ENCODE peak calls at places on chromosomes 5 and 9, in six cellular contexts. Z is GM23338, N is PC-3, R is neural progenitor cell, F is GM23248, K is MM.1S. U is an unnamed sample. For H3F3A, the result is how much of the 10 kb centered on the place peaks cover.

GRCh38 chr9:124468061-124468740 is 17.9 kb downstream of the ADGRD2 start:
- DNase-seq in Z (no peak), N (no peak), R (no peak), F (no peak), K (no peak), U (no peak)

GRCh38 chr5:109792613-109793012 is 102.9 kb downstream of the MAN2A1 start:
- DNase-seq in Z (no peak), N (no peak), R (no peak), F (no peak), K (no peak), U (no peak)

GRCh38 chr5:69493235-69493925 is 790 bp downstream of the OCLN start:
- DNase-seq in Z (peak), N (peak), R (peak), F (peak), K (peak), U (peak)

GRCh38 chr5:41935544-41935943 is 10.5 kb downstream of the FBXO4 start:
- DNase-seq in Z (peak), N (no peak), R (peak), F (no peak), K (no peak), U (no peak)

GRCh38 chr5:175873090-175873454 is 1.7 kb downstream of the CPLX2 start:
- DNase-seq in Z (peak), N (no peak), R (peak), F (no peak), K (no peak), U (no peak)

GRCh38 chr5:157564149-157564711 is 11.3 kb downstream of the ADAM19 start:
- DNase-seq in Z (no peak), N (no peak), R (no peak), F (no peak), K (no peak), U (no peak)

GRCh38 chr5:143248391-143248790 is 155.1 kb downstream of the NR3C1 start:
- DNase-seq in Z (no peak), N (no peak), R (no peak), F (no peak), K (no peak), U (no peak)

GRCh38 chr5:79806741-79807140 is 117.1 kb downstream of the CMYA5 start:
- DNase-seq in Z (peak), N (no peak), R (no peak), F (peak), K (no peak), U (no peak)

GRCh38 chr5:101278011-101278687 is 375.1 kb upstream of the ST8SIA4 start:
- DNase-seq in Z (no peak), N (peak), R (no peak), F (peak), K (no peak), U (peak)

GRCh38 chr5:146284016-146284415 is 54.6 kb upstream of the POU4F3 start:
- DNase-seq in Z (no peak), N (peak), R (no peak), F (peak), K (no peak), U (no peak)

GRCh38 chr5:140555747-140556312 is 1.4 kb downstream of the SRA1 start:
- DNase-seq in Z (no peak), N (no peak), R (no peak), F (peak), K (peak), U (no peak)

GRCh38 chr5:160497897-160498296 is 76.2 kb downstream of the PTTG1 start:
- DNase-seq in Z (no peak), N (no peak), R (no peak), F (no peak), K (no peak), U (no peak)

GRCh38 chr5:135140805-135141204 is 106.8 kb upstream of the PITX1 start:
- DNase-seq in Z (no peak), N (peak), R (no peak), F (peak), K (no peak), U (peak)

GRCh38 chr5:118614701-118615475 is 373.5 kb downstream of the DTWD2 start:
- DNase-seq in Z (no peak), N (no peak), R (no peak), F (no peak), K (no peak), U (no peak)

GRCh38 chr5:138583984-138584637 is 8.9 kb upstream of the HSPA9 start:
- DNase-seq in Z (no peak), N (no peak), R (no peak), F (no peak), K (no peak), U (no peak)

GRCh38 chr9:110142868-110143866 is 64.8 kb downstream of the C9orf152 start:
- DNase-seq in Z (peak), N (peak), R (peak), F (no peak), K (peak), U (no peak)

GRCh38 chr5:168602517-168602916 is 23.3 kb upstream of the PANK3 start:
- DNase-seq in Z (no peak), N (no peak), R (no peak), F (no peak), K (no peak), U (no peak)

GRCh38 chr9:96871176-96871575 is 16.9 kb upstream of the ZNF782 start:
- DNase-seq in Z (no peak), N (no peak), R (no peak), F (peak), K (no peak), U (no peak)

GRCh38 chr9:5514608-5515260 is 4.4 kb downstream of the PDCD1LG2 start:
- DNase-seq in Z (no peak), N (no peak), R (no peak), F (no peak), K (no peak), U (no peak)

GRCh38 chr5:115977096-115977495 is 14.8 kb downstream of the LVRN start:
- DNase-seq in Z (no peak), N (no peak), R (no peak), F (no peak), K (peak), U (no peak)

GRCh38 chr9:95505676-95506437 is 10.9 kb downstream of the PTCH1 start:
- DNase-seq in Z (peak), N (peak), R (peak), F (peak), K (peak), U (peak)

GRCh38 chr9:131656356-131657030 is 83.4 kb downstream of the RAPGEF1 start:
- DNase-seq in Z (no peak), N (no peak), R (no peak), F (no peak), K (peak), U (no peak)

GRCh38 chr5:37738057-37738691 is 101.7 kb downstream of the GDNF start:
- DNase-seq in Z (no peak), N (peak), R (no peak), F (peak), K (peak), U (peak)

GRCh38 chr9:113556877-113557593 is 93.5 kb downstream of the RGS3 start:
- DNase-seq in Z (no peak), N (peak), R (no peak), F (peak), K (no peak), U (no peak)

GRCh38 chr5:66633754-66634153 is 37.6 kb downstream of the MAST4 start:
- DNase-seq in Z (peak), N (no peak), R (peak), F (no peak), K (no peak), U (no peak)

GRCh38 chr5:179461576-179461975 is 88.8 kb upstream of the RUFY1 start:
- DNase-seq in Z (no peak), N (no peak), R (no peak), F (no peak), K (no peak), U (no peak)

GRCh38 chr5:149404746-149405549 is 25.9 kb upstream of the IL17B start:
- DNase-seq in Z (no peak), N (no peak), R (no peak), F (peak), K (no peak), U (peak)

GRCh38 chr5:135323227-135323626 is 75.8 kb downstream of the MACROH2A1 start:
- DNase-seq in Z (no peak), N (no peak), R (no peak), F (no peak), K (no peak), U (no peak)

GRCh38 chr9:112338561-112338960 is 5.1 kb upstream of the PTBP3 start:
- DNase-seq in Z (no peak), N (no peak), R (no peak), F (peak), K (no peak), U (no peak)

GRCh38 chr9:13847270-13847669 is 466.7 kb downstream of the NFIB start:
- DNase-seq in Z (no peak), N (no peak), R (no peak), F (peak), K (no peak), U (no peak)

GRCh38 chr5:144203750-144204596 is 33.3 kb downstream of the KCTD16 start:
- DNase-seq in Z (peak), N (peak), R (peak), F (peak), K (peak), U (peak)

GRCh38 chr9:95497772-95498171 is 19.0 kb downstream of the PTCH1 start:
- DNase-seq in Z (no peak), N (no peak), R (no peak), F (peak), K (no peak), U (no peak)

GRCh38 chr9:35529156-35529823 is 39.4 kb downstream of the RUSC2 start:
- DNase-seq in Z (no peak), N (no peak), R (no peak), F (peak), K (no peak), U (no peak)

GRCh38 chr5:10459080-10460055 is 17.7 kb downstream of the ROPN1L start:
- DNase-seq in Z (no peak), N (no peak), R (no peak), F (no peak), K (no peak), U (no peak)

GRCh38 chr5:10455273-10455670 is 13.6 kb downstream of the ROPN1L start:
- DNase-seq in Z (peak), N (no peak), R (peak), F (no peak), K (no peak), U (no peak)

GRCh38 chr5:10460252-10460906 is 18.7 kb downstream of the ROPN1L start:
- DNase-seq in Z (no peak), N (peak), R (no peak), F (peak), K (no peak), U (no peak)

GRCh38 chr5:10456583-10457562 is 15.2 kb downstream of the ROPN1L start:
- DNase-seq in Z (no peak), N (peak), R (no peak), F (peak), K (no peak), U (no peak)

GRCh38 chr5:10457682-10458574 is 16.2 kb downstream of the ROPN1L start:
- DNase-seq in Z (peak), N (peak), R (peak), F (peak), K (no peak), U (peak)
- H2AFZ ChIP-seq in Z (peak), N (peak), R (peak), F (peak), K (no peak), U (no peak)

GRCh38 chr9:92807757-92808725 is 43.4 kb upstream of the BICD2 start:
- DNase-seq in Z (peak), N (no peak), R (peak), F (peak), K (peak), U (peak)

GRCh38 chr9:92807031-92807756 is 42.6 kb upstream of the BICD2 start:
- DNase-seq in Z (no peak), N (no peak), R (peak), F (no peak), K (no peak), U (no peak)

GRCh38 chr9:92804727-92805126 is 40.1 kb upstream of the BICD2 start:
- DNase-seq in Z (no peak), N (no peak), R (no peak), F (no peak), K (no peak), U (no peak)

GRCh38 chr9:92808726-92809451 is 44.3 kb upstream of the BICD2 start:
- DNase-seq in Z (peak), N (peak), R (peak), F (peak), K (peak), U (peak)
- TF ChIP-seq EZH2 in Z (peak), N (no peak), R (peak), F (no peak), K (no peak), U (no peak)

DNA sequence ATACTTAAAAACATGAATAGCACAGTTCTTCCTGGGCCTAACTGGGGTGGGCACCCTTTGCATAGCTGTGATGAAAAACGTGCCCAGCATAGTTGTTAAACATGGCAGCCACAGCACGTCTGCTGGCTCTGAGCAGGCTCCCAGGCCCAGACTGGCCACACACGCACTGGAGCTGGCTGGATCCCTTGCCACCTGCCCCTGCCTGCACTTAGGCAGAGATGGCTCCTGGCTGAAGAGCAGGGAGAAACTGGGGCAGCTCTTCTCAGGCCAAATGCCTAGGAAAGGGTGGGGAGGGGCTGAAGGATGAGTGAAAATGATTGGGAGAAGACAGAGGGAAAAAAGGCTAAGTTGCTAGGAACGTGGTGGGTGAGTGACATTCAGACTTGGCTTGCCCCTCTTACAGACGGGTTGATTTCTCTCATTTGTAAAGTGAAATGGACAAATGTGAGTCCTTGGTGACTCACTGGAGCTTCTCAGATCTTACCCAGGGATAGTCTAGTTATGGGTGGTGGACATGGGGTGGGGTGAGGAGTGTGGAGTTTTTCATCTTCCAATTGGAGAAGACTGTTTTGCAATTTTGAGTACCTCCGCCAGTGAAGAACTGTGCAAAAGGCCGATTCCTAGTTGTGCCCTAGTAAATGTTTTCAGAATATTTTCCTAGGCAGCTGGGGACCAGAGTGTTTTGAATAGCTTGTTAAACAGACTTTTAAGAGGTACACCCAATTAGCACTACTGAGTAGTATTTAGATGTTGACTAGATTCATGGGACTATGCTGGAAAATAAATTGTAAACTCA is 42.4 kb downstream of the TRIO start:
- DNase-seq in Z (no peak), N (peak), R (no peak), F (peak), K (no peak), U (peak)
- H3F3A ChIP-seq in Z (under half), N (under half), R (under half), F (half or more), K (under half), U (half or more)

GRCh38 chr5:5424736-5425135 is 2.3 kb downstream of the ICE1 start:
- DNase-seq in Z (no peak), N (no peak), R (no peak), F (peak), K (no peak), U (no peak)

GRCh38 chr5:5422819-5423515 is 490 bp downstream of the ICE1 start:
- DNase-seq in Z (peak), N (no peak), R (no peak), F (peak), K (no peak), U (no peak)

GRCh38 chr5:5420251-5420650 is 2.2 kb upstream of the ICE1 start:
- DNase-seq in Z (no peak), N (no peak), R (no peak), F (no peak), K (no peak), U (no peak)

GRCh38 chr5:5421149-5421960 is 1.1 kb upstream of the ICE1 start:
- DNase-seq in Z (peak), N (no peak), R (no peak), F (peak), K (peak), U (no peak)

DNA sequence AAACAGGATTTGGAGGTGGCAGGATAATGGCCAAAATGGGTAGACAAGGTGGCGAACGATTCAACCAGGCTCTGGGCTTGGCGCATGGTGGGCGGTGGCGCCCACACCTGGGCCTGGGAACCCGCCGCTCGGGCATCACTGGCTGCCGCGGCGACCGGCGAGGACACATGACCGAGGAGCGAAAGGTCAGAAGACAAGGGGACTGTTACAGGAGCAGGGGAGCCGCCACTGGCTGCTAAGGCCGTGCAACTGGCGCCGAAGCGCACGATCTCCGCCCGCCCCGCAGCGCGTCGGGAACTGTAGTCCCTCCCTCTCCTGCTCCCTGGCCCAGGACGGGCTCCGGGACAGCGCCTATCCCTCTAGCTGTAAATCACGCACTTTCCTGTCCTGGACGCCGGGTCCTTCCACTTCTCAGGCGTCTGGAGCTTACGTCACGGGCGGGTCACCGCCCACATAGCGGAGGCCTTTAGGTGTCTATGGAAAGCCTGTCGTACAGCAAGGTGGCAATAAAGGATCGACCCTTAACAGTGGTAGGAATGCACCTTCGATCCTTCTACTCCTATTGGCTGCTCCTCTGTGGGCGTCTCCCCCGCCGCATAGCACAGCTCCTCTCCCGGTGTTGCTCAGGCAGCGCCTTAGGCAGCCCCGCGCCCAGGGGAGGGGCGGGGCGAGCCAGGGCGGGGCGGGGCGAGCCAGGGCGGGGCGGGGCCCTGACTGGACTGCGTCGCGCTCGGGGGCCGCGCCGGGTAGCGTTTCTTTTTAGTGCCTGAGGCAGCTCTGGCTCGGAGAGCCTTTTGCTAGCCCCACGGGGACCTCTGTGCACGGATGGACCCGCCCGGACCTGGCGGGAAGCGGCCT is at the start of gene ICE1:
- DNase-seq in Z (peak), N (peak), R (peak), F (peak), K (peak), U (peak)
- H2AFZ ChIP-seq in Z (peak), N (peak), R (peak), F (peak), K (peak), U (peak)

DNA sequence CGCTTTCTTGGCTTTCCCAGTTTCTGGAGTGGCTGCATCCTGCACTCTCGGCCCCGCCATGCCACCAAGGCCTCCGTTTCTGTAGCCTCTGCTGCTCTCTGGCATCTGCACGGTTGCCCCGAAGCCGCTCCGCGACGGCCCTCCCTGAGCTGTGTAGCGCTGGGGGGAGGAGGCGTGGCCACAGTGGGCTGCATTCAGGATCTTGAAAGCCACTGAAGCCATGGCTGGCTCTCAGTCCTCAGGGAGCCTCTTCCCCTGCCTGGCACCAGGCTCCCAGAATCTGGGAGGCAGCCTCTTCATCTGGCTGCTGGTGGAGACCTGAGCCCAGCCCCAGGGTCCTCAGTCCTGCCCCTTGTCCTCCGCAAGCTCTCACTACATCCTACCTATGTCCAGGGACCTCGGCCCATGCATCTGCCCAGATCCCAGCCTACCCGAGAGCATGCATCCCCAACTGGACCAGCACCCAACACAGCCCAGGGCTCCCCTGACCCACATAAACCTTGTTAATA is 25.1 kb downstream of the PAEP start:
- DNase-seq in Z (no peak), N (no peak), R (no peak), F (no peak), K (no peak), U (no peak)
- TF ChIP-seq EZH2 in Z (no peak), N (no peak), R (no peak), F (no peak), K (no peak), U (no peak)

GRCh38 chr5:124724357-124725039 is 21.9 kb downstream of the ZNF608 start:
- DNase-seq in Z (no peak), N (no peak), R (no peak), F (no peak), K (no peak), U (no peak)
- H3F3A ChIP-seq in Z (under half), N (under half), R (under half), F (under half), K (under half), U (under half)

DNA sequence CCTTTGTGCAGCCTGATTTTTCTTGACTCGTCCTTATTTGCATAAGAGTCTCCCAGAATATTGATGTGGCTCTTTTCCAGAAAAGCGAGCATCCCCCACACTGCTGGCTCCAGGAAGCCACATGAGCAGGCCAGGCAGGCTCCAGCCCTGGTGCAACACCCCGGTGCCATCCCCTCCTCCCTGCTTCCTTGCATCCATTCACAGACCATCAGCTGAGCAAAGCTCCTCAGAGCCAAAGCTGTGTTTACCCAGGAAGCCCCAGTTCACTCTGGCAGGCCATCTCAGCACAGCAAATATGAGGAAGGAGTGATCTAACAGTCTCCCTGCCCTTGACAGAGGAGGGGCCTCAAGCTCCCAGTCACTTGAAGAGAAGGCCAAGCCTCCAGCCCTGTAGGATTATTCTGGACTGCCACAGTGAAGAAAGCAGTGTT is 34.4 kb downstream of the INSYN2B start:
- DNase-seq in Z (no peak), N (peak), R (peak), F (peak), K (no peak), U (peak)
- H2AFZ ChIP-seq in Z (peak), N (peak), R (peak), F (peak), K (no peak), U (peak)

GRCh38 chr9:16870606-16871357 is at the start of gene BNC2:
- DNase-seq in Z (peak), N (peak), R (peak), F (peak), K (peak), U (no peak)
- TF ChIP-seq EZH2 in Z (no peak), N (no peak), R (no peak), F (no peak), K (no peak), U (no peak)